ENCODE peak calls at places on chromosome 9, in four cellular contexts. L, F, G and B are unnamed samples.
A peak's percentile ranks its signal among the peaks of the same experiment; 100 is the strongest.

GRCh38 chr9:70390922-70391321 is 23.5 kb downstream of the KLF9 start:
- DNase-seq in L (no peak), F (no peak), G (no peak), B (no peak)

GRCh38 chr9:114261026-114261425 is 61.9 kb upstream of the ORM1 start:
- DNase-seq in L (no peak), F (no peak), G (no peak), B (no peak)

GRCh38 chr9:95213102-95213501 is 104.4 kb downstream of the FANCC start:
- DNase-seq in L (no peak), F (no peak), G (no peak), B (no peak)

GRCh38 chr9:90044710-90045151 is 439.9 kb downstream of the GADD45G start:
- DNase-seq in L (no peak), F (no peak), G (no peak), B (no peak)

GRCh38 chr9:129027685-129028191 is 393 bp downstream of the SH3GLB2 start:
- DNase-seq in L (no peak), F (peak; percentile 59), G (no peak), B (no peak)

GRCh38 chr9:27387722-27388121 is 90.8 kb upstream of the EQTN start:
- DNase-seq in L (no peak), F (no peak), G (no peak), B (no peak)

GRCh38 chr9:2568689-2569088 is 52.9 kb upstream of the VLDLR start:
- DNase-seq in L (no peak), F (no peak), G (no peak), B (no peak)

GRCh38 chr9:17810728-17811634 is 232.1 kb downstream of the SH3GL2 start:
- DNase-seq in L (peak; percentile 38), F (peak; percentile 14), G (no peak), B (peak; percentile 23)

GRCh38 chr9:128918921-128919320 is 1.9 kb upstream of the PHYHD1 start:
- DNase-seq in L (no peak), F (no peak), G (no peak), B (no peak)

GRCh38 chr9:131530930-131531832 is at the start of gene UCK1:
- DNase-seq in L (peak; percentile 99), F (peak; percentile 100), G (peak; percentile 13), B (peak; percentile 75)

GRCh38 chr9:100346836-100347235 is 5.9 kb downstream of the TEX10 start:
- DNase-seq in L (no peak), F (no peak), G (no peak), B (no peak)

GRCh38 chr9:745761-746414 is 95.6 kb upstream of the DMRT1 start:
- DNase-seq in L (no peak), F (no peak), G (no peak), B (no peak)

GRCh38 chr9:133714606-133715294 is 23.4 kb downstream of the SARDH start:
- DNase-seq in L (no peak), F (no peak), G (no peak), B (no peak)

GRCh38 chr9:34446468-34446891 is 11.9 kb downstream of the FAM219A start:
- DNase-seq in L (no peak), F (no peak), G (no peak), B (no peak)

GRCh38 chr9:133506653-133507038 is 18.1 kb downstream of the MYMK start:
- DNase-seq in L (no peak), F (no peak), G (no peak), B (no peak)

GRCh38 chr9:13266172-13266571 is 13.3 kb downstream of the MPDZ start:
- DNase-seq in L (no peak), F (no peak), G (no peak), B (no peak)

GRCh38 chr9:108535526-108535925 is 320.3 kb downstream of the ACTL7B start:
- DNase-seq in L (peak; percentile 48), F (peak; percentile 11), G (no peak), B (peak; percentile 12)

GRCh38 chr9:93637886-93638285 is 61.5 kb downstream of the PHF2 start:
- DNase-seq in L (no peak), F (no peak), G (no peak), B (no peak)

GRCh38 chr9:108756746-108757490 is 98.9 kb downstream of the ACTL7B start:
- DNase-seq in L (no peak), F (no peak), G (no peak), B (no peak)

GRCh38 chr9:79266986-79267385 is 304.8 kb upstream of the TLE4 start:
- DNase-seq in L (no peak), F (no peak), G (no peak), B (no peak)

GRCh38 chr9:4167040-4167671 is 132.7 kb downstream of the GLIS3 start:
- DNase-seq in L (no peak), F (no peak), G (no peak), B (no peak)

DNA sequence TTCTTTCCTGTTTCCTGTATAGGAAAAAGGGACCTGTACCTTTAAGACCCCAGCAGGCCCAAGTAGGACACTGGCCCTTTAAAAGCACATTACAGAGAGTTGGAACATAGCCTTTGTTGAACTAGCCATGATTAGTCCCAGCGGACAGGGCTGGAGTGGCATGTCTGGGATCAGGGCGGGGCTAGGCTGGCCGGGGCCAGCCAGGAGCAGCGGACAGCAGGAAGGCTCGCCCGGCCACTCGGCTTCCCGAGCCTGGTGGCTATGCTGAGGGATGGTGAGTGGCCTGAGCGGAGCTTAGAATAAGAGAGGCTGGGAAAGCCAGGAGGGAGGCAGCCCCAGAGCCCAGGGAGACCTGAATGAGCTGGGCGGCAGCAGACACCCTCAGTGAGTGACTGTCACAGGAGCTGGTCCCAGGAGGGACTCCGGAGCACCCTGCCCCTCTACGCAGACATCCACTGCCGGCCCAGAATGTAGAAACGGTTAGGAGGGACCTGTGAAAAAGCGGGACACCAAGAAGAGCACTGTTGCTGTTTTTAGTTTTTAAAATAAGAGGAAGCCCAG is 92.1 kb downstream of the DAB2IP start:
- DNase-seq in L (peak; percentile 59), F (no peak), G (no peak), B (no peak)
- TF ChIP-seq SPI1 in L (no peak), F (no peak), G (no peak), B (no peak)

DNA sequence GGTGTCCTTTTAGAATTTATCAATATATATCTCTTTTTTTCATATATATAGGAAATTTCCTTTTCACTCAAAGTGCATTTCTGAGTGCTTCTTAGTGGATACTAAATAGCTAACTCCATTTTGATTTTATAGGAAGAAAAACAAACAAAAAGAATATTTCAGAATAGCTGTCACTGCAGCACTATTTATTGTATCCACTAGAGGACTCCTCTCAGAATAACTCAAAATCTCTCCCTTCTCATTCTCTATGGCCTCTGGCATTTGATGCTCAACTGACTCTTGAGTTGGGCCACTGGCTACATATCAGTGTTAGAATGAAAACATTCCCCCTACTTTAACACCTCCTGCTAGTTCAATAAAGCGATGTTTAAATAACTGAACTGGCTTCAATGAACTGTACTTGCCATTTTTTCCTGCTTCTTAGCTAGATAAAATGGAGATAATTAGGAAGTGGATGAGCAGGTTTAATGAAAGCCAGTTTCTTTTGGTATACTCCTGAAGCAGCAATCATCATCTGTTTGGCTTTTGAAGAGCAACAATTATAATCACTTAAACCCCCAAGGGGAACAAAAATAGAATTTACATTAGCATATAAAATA is 16.6 kb upstream of the ELAVL2 start:
- DNase-seq in L (no peak), F (no peak), G (no peak), B (no peak)
- TF ChIP-seq SPI1 in L (no peak), F (no peak), G (no peak), B (no peak)

GRCh38 chr9:35652829-35653209 is 2.1 kb upstream of the SIT1 start:
- DNase-seq in L (no peak), F (no peak), G (no peak), B (no peak)
- TF ChIP-seq SPI1 in L (no peak), F (no peak), G (no peak), B (no peak)

GRCh38 chr9:123356851-123357747 is 1.1 kb downstream of the CRB2 start:
- DNase-seq in L (no peak), F (no peak), G (no peak), B (no peak)

GRCh38 chr9:123353984-123354591 is 1.9 kb upstream of the CRB2 start:
- DNase-seq in L (peak; percentile 91), F (peak; percentile 79), G (no peak), B (peak; percentile 35)

GRCh38 chr9:123357748-123358059 is 1.7 kb downstream of the CRB2 start:
- DNase-seq in L (no peak), F (peak; percentile 13), G (no peak), B (no peak)

GRCh38 chr9:123354806-123355508 is 1.0 kb upstream of the CRB2 start:
- DNase-seq in L (no peak), F (no peak), G (no peak), B (no peak)

DNA sequence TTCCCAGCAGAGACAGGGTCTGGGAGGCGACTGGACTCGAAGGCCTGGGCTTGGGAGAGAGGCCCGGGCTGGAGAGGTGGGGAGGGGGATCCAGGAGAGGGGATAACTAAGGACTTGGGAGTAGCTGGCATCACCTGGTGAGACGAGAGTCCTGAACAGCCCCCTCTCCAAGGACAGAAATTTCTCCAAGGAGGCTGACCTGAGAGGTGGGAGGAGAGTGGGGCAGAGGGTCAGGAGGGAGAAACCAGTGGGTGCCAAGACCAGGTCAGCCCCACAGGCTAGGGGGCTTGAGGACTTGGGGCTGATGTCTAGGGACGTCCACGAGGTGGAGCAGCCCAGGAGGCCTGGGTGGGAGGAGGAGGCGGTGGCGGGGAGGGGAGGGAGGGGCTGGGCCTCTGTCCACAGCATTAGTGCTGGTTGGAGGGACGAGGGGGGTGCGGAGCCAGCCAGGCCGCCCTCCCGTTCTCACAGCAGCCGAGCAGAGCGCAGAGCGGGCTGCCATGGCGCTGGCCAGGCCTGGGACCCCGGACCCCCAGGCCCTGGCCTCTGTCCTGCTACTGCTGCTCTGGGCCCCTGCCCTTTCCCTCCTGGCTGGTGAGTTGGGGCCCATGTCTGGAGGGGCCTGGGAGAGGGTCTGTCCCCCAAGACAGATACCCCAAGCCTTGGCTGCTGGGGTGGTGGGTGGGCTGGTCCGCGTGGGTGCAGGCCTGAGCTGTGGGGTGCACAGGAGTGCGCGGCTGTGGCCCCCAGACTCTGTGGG is at the start of gene CRB2:
- DNase-seq in L (peak; percentile 88), F (no peak), G (no peak), B (no peak)
- TF ChIP-seq SPI1 in L (no peak), F (no peak), G (no peak), B (no peak)

GRCh38 chr9:73269430-73270101 is 117.9 kb downstream of the ANXA1 start:
- DNase-seq in L (no peak), F (no peak), G (no peak), B (no peak)
- TF ChIP-seq SPI1 in L (no peak), F (no peak), G (no peak), B (no peak)

GRCh38 chr9:111955048-111955447 is 58.4 kb downstream of the UGCG start:
- DNase-seq in L (no peak), F (no peak), G (no peak), B (no peak)
- TF ChIP-seq SPI1 in L (no peak), F (no peak), G (no peak), B (no peak)

GRCh38 chr9:110571801-110572490 is 7.6 kb downstream of the SVEP1 start:
- DNase-seq in L (no peak), F (no peak), G (no peak), B (no peak)
- TF ChIP-seq SPI1 in L (no peak), F (no peak), G (no peak), B (no peak)